ENCODE peak calls at places on chromosomes 12 and 14, in five cellular contexts. N is Peyer's patch, Z is transverse colon, G is left ventricle myocardium inferior, Q is colonic mucosa. X is an unnamed sample. For H3K4me1, the result is how much of the 10 kb centered on the place peaks cover.

GRCh38 chr14:105591052-105591451 is 64.7 kb downstream of the TMEM121 start:
- DNase-seq in N (no peak), Z (no peak), G (no peak), Q (no peak), X (no peak)

GRCh38 chr14:36646664-36647416 is 14.8 kb upstream of the PAX9 start:
- DNase-seq in N (no peak), Z (no peak), G (no peak), Q (no peak), X (no peak)

GRCh38 chr12:48285751-48286650 is 64.7 kb downstream of the ZNF641 start:
- DNase-seq in N (no peak), Z (no peak), G (no peak), Q (no peak), X (no peak)

GRCh38 chr14:53458368-53458814 is 305.3 kb upstream of the DDHD1 start:
- DNase-seq in N (no peak), Z (no peak), G (no peak), Q (no peak), X (no peak)

GRCh38 chr14:104723651-104724406 is at the start of gene ADSS1:
- DNase-seq in N (peak), Z (peak), G (peak), Q (peak), X (peak)

GRCh38 chr12:120361506-120362208 is 7.3 kb downstream of the MSI1 start:
- DNase-seq in N (no peak), Z (peak), G (peak), Q (no peak), X (peak)

GRCh38 chr14:91402278-91403068 is 15.1 kb downstream of the CCDC88C start:
- DNase-seq in N (no peak), Z (peak), G (no peak), Q (peak), X (peak)

GRCh38 chr12:2559931-2560715 is 234.6 kb upstream of the FKBP4 start:
- DNase-seq in N (no peak), Z (no peak), G (no peak), Q (no peak), X (no peak)

GRCh38 chr12:45674181-45674580 is 55.3 kb upstream of the ARID2 start:
- DNase-seq in N (no peak), Z (no peak), G (no peak), Q (no peak), X (no peak)

GRCh38 chr14:102571043-102571442 is 21.4 kb upstream of the RCOR1 start:
- DNase-seq in N (no peak), Z (no peak), G (no peak), Q (no peak), X (no peak)

GRCh38 chr12:22268406-22268805 is 66.1 kb downstream of the ST8SIA1 start:
- DNase-seq in N (no peak), Z (no peak), G (no peak), Q (no peak), X (no peak)

GRCh38 chr12:39071611-39072010 is 166.2 kb upstream of the CPNE8 start:
- DNase-seq in N (no peak), Z (no peak), G (no peak), Q (no peak), X (no peak)

GRCh38 chr12:118827047-118827446 is 154.3 kb upstream of the SRRM4 start:
- DNase-seq in N (no peak), Z (no peak), G (no peak), Q (no peak), X (no peak)

GRCh38 chr12:143964-144649 is 69.8 kb downstream of the SLC6A12 start:
- DNase-seq in N (no peak), Z (peak), G (no peak), Q (peak), X (peak)

GRCh38 chr12:81333812-81334211 is 255.9 kb downstream of the ACSS3 start:
- DNase-seq in N (no peak), Z (no peak), G (no peak), Q (no peak), X (no peak)

GRCh38 chr14:39265032-39265431 is 31.3 kb downstream of the MIA2 start:
- DNase-seq in N (no peak), Z (no peak), G (no peak), Q (no peak), X (no peak)

GRCh38 chr12:91349451-91349850 is 166.8 kb upstream of the DCN start:
- DNase-seq in N (no peak), Z (no peak), G (no peak), Q (no peak), X (no peak)

GRCh38 chr14:77037338-77037782 is 8.9 kb upstream of the IRF2BPL start:
- DNase-seq in N (no peak), Z (no peak), G (no peak), Q (no peak), X (no peak)

GRCh38 chr14:88551094-88551870 is 3.5 kb downstream of the PTPN21 start:
- DNase-seq in N (no peak), Z (peak), G (peak), Q (peak), X (peak)

GRCh38 chr14:57833304-57833703 is 32.6 kb downstream of the SLC35F4 start:
- DNase-seq in N (no peak), Z (no peak), G (no peak), Q (no peak), X (no peak)

GRCh38 chr12:103257763-103258162 is 238.0 kb downstream of the C12orf42 start:
- DNase-seq in N (no peak), Z (no peak), G (no peak), Q (no peak), X (no peak)

GRCh38 chr12:27176765-27177164 is 67.3 kb upstream of the STK38L start:
- DNase-seq in N (no peak), Z (no peak), G (no peak), Q (no peak), X (no peak)

GRCh38 chr12:112488257-112488926 is 69.6 kb downstream of the PTPN11 start:
- DNase-seq in N (no peak), Z (no peak), G (no peak), Q (no peak), X (no peak)
- H3K4me1 ChIP-seq in N (under half), Z (under half), G (under half), Q (under half), X (under half)

GRCh38 chr14:95151561-95151960 is 5.8 kb downstream of the DICER1 start:
- DNase-seq in N (no peak), Z (no peak), G (no peak), Q (no peak), X (no peak)
- H3K4me1 ChIP-seq in N (under half), Z (half or more), G (half or more), Q (under half), X (under half)

DNA sequence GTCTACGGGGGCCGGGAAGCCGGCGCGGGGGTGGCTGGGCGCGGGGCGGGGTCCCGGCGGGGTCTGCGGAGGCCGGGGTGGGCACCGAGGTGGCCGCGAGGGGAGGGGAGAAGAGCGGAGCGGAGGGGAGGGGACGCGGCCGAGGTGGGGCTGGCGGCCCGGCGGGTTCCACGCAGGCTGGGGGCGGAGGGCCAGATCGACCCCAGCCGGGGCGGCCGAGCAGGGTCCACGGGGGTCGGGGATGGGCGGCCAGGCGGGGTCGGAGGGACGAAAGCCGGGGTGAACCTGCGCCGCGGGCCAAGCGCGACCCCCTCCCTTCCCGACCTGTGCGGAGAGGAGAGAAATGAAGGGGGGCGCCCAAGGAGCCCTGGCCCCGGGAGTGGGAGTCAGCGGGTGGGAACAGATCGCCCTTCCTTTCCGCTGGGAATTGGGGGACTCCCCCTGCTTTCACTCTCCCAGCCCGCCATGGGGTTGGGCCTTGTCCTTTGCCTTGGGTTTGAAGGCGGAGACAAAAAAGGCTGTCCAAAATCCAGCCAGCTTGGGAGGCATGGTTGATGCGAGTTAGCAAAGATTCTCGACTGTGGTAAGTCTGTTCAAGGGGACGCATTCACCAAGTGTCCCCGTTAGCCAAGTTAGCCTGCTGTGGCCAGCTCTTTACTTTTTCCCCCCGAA is 493 bp upstream of the CKAP4 start:
- DNase-seq in N (peak), Z (peak), G (peak), Q (peak), X (peak)
- H3K4me1 ChIP-seq in N (under half), Z (under half), G (half or more), Q (under half), X (under half)

GRCh38 chr14:73725116-73726024 is 11.2 kb upstream of the PNMA1 start:
- DNase-seq in N (no peak), Z (no peak), G (no peak), Q (no peak), X (no peak)

GRCh38 chr14:73724696-73725095 is 10.5 kb upstream of the PNMA1 start:
- DNase-seq in N (no peak), Z (no peak), G (no peak), Q (no peak), X (no peak)

GRCh38 chr14:73722581-73722980 is 8.4 kb upstream of the PNMA1 start:
- DNase-seq in N (no peak), Z (no peak), G (no peak), Q (no peak), X (no peak)

GRCh38 chr14:73723799-73724621 is 9.8 kb upstream of the PNMA1 start:
- DNase-seq in N (no peak), Z (no peak), G (peak), Q (peak), X (peak)

GRCh38 chr14:73723411-73723798 is 9.2 kb upstream of the PNMA1 start:
- DNase-seq in N (no peak), Z (no peak), G (no peak), Q (no peak), X (no peak)
- H3K4me1 ChIP-seq in N (under half), Z (under half), G (half or more), Q (under half), X (half or more)

GRCh38 chr12:97235102-97235501 is 227.5 kb upstream of the RMST start:
- DNase-seq in N (no peak), Z (no peak), G (no peak), Q (no peak), X (no peak)
- H3K4me1 ChIP-seq in N (under half), Z (under half), G (under half), Q (under half), X (under half)

GRCh38 chr14:100059433-100059781 is 5.8 kb upstream of the EVL start:
- DNase-seq in N (no peak), Z (no peak), G (no peak), Q (no peak), X (no peak)
- H3K4me1 ChIP-seq in N (under half), Z (under half), G (under half), Q (under half), X (under half)

GRCh38 chr12:129535351-129535750 is 368.5 kb downstream of the TMEM132D start:
- DNase-seq in N (no peak), Z (no peak), G (no peak), Q (no peak), X (no peak)
- H3K4me1 ChIP-seq in N (under half), Z (under half), G (under half), Q (under half), X (under half)

DNA sequence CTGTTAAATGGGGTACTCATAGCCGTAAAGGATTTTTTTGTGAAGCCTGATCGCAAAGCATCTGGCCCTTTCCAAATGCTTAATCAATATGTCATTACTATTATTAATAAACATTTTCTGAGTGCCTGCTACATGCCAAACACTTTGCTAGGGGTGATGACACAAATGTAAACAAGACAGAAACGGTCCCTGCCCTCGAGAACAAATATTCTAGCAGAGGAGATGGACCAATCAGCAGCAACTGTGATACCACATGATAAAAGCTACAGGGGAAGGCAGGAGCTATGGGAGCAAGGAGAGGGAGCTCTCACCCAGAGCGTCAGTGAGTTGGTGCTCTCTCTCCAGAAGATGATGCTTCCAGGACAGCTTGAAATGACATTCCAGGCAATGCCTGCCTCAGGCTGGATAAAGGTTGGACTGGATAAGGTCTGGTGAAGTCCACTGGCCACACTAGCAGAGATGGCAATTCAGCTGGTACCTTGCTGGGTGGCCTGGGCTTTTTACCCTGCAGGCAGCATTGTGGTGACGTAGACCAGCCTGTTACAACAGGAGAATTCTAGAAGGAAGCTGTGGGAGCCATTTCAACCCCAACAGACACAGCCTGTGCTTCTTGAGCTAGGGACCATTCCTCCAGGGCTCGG is 41.1 kb downstream of the ERH start:
- DNase-seq in N (no peak), Z (no peak), G (no peak), Q (no peak), X (no peak)
- H3K4me1 ChIP-seq in N (under half), Z (under half), G (under half), Q (under half), X (under half)

GRCh38 chr12:65607271-65607880 is 216.9 kb upstream of the HMGA2 start:
- DNase-seq in N (no peak), Z (no peak), G (no peak), Q (no peak), X (peak)

GRCh38 chr12:65608319-65608916 is 215.9 kb upstream of the HMGA2 start:
- DNase-seq in N (no peak), Z (no peak), G (no peak), Q (no peak), X (no peak)

GRCh38 chr12:65603428-65604351 is 220.6 kb upstream of the HMGA2 start:
- DNase-seq in N (no peak), Z (peak), G (peak), Q (peak), X (peak)

GRCh38 chr12:65605019-65605418 is 219.3 kb upstream of the HMGA2 start:
- DNase-seq in N (no peak), Z (no peak), G (no peak), Q (no peak), X (no peak)

DNA sequence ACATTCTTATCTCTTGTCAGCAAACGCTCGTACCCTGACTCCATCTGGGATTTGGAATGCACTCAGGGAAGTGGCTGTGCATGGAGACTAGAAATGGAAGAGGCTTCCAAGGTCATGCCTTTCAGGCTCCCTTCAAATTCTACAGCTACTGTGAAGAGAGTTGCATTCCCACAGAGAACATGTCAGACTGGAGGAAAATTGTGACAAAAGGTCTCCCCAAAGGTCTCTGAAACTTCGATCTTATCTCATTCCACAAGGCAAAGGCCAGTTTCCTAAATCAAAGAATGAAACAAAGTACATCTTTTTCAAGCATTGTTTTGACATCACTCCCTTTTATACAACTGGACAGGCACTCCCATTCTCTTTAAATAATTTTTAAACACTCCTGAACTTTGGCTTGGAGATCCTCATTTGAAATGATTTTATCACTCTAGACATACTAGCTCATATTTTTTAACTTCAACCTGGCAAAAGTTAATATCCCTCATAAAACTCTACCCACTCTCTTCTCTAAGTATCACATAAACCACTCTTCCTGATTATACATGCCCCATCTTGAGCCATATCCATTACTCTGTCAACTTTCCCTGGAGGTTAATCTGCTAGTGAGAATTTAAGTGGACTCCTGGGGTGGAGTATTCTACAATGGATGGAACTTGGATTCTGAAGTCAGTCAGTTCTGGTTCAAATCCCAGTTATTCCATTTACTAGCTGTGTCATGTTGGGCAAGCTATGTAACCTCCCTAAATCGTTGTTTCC is 218.1 kb upstream of the HMGA2 start:
- DNase-seq in N (no peak), Z (no peak), G (no peak), Q (no peak), X (no peak)
- H3K4me1 ChIP-seq in N (under half), Z (under half), G (under half), Q (under half), X (under half)

X was measured in stomach.